ENCODE peak calls at places on chromosome 18, in four cellular contexts. O, L, C and M are unnamed samples. For H3K27me3, the result is how much of the 10 kb centered on the place peaks cover.

GRCh38 chr18:37547196-37547595 is 18.4 kb downstream of the CELF4 start:
- DNase-seq in O (no peak), L (no peak), C (no peak), M (no peak)

GRCh38 chr18:59388180-59388579 is 29.1 kb upstream of the LMAN1 start:
- DNase-seq in O (no peak), C (no peak), L (no peak), M (no peak)

GRCh38 chr18:40493316-40493715 is 1461.7 kb upstream of the PIK3C3 start:
- DNase-seq in O (no peak), L (no peak), C (no peak), M (no peak)

GRCh38 chr18:12597775-12598174 is 60.1 kb downstream of the SPIRE1 start:
- DNase-seq in L (no peak), C (peak), O (no peak), M (peak)

GRCh38 chr18:7383336-7383980 is 152.6 kb downstream of the LRRC30 start:
- DNase-seq in O (no peak), L (no peak), C (no peak), M (no peak)

GRCh38 chr18:8151176-8151575 is 458.1 kb upstream of the RAB12 start:
- DNase-seq in L (no peak), C (no peak), O (no peak), M (no peak)

GRCh38 chr18:23689031-23689615 is at the start of gene LAMA3:
- DNase-seq in O (no peak), C (peak), L (no peak), M (no peak)

GRCh38 chr18:50737127-50737526 is 82.7 kb downstream of the MRO start:
- DNase-seq in L (no peak), C (no peak), O (no peak), M (no peak)

GRCh38 chr18:45637546-45638327 is 22.5 kb downstream of the SLC14A2 start:
- DNase-seq in L (no peak), O (no peak), C (no peak), M (no peak)

GRCh38 chr18:61544178-61544577 is 210.9 kb downstream of the CDH20 start:
- DNase-seq in L (no peak), C (no peak), O (no peak), M (no peak)

GRCh38 chr18:2104620-2105462 is 466.5 kb downstream of the METTL4 start:
- DNase-seq in O (peak), L (no peak), C (peak), M (no peak)

GRCh38 chr18:25726278-25726677 is 364.1 kb downstream of the SS18 start:
- DNase-seq in L (no peak), O (no peak), C (no peak), M (no peak)

GRCh38 chr18:4093676-4094075 is 361.4 kb downstream of the DLGAP1 start:
- DNase-seq in O (no peak), L (no peak), C (no peak), M (no peak)

GRCh38 chr18:75133721-75134645 is 75.0 kb downstream of the PTGR3 start:
- DNase-seq in L (no peak), O (no peak), C (no peak), M (no peak)
- H3K27me3 ChIP-seq in L (under half), O (under half), C (under half), M (under half)

DNA sequence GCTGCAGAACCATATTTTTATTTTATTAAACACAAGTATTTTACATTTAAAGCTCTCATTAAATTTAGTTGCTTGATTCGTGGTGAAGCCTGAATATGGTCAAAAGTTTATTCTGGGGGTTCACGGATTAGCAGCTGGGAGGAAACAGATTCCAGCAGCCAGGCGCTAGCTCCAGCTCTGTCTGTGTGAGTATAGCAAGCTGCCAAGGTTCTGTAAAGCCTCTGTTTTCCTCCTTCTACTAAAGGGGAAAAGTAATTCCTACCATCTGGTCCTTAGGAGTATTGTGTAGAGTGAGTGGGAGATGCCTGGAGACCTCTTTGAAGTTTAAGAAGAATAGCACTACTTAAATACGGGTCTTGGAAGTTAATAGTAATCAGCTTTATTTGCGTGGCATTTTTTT is 22.6 kb downstream of the GATA6 start:
- DNase-seq in L (no peak), C (no peak), O (no peak), M (no peak)
- H3K4me3 ChIP-seq in L (no peak), C (no peak), O (no peak), M (no peak)

DNA sequence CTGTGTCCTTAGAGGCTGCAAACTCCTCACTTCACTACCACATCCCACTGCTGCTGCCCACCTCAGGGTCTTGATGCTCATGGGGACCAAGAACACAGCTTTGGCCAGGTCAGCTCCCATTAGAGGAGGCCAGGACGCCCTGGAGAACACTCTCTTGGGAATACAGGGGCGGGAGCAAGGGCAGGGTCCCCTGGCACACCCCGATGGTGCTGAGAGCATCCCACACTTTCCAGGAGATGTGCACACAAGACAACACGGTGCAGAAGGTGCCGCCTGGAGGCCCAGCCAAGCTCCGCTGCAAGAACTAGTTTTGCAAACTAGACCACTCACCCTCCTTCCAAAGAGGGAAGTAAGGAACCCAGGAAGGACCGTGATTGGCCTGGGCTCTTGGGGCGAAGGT is 304.4 kb upstream of the SALL3 start:
- DNase-seq in C (no peak), O (no peak), L (no peak), M (no peak)
- H3K27me3 ChIP-seq in C (under half), O (under half), L (under half), M (under half)

GRCh38 chr18:33745396-33745795 is 167.4 kb downstream of the ASXL3 start:
- DNase-seq in O (no peak), L (no peak), C (no peak), M (no peak)
- H3K4me3 ChIP-seq in O (no peak), L (no peak), C (no peak), M (no peak)

DNA sequence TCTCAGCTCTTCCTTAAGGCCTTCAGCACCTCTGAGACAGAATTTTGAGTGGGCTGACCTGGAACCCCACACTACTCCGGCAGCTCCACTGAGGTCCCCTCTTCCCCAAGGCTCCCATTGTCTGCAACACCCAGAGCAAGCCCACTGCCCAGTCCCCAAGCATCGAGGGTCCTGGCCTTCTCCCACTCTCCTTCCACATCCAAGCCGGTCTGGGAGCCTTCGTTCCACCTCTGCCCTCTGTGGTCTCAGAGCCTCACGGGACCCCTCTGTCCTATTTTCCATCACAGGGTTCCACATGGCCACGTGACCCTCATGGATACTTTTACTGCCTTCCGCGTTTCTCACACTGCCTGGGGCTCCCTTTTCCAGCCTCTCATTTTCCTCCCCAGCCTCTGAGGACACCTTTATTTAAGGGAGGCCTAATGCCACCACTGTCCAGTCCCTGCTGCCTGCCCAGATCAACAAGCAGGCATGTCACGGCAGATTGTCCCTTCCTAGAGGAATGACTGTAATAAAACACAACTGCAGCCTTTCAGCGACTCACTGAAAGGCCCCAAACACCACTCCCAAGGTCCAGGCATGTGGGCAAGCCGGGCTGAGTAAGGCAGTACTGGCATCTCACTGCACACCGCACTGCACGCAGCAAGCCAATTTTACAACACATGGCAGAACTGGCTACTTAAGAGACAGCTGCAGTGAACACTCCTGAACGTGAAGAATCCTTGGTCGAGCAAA is 7.9 kb upstream of the SALL3 start:
- DNase-seq in C (no peak), O (no peak), L (no peak), M (no peak)
- H3K27me3 ChIP-seq in C (under half), O (half or more), L (under half), M (under half)

GRCh38 chr18:49368161-49368875 is 92.1 kb downstream of the DYM start:
- DNase-seq in O (no peak), C (no peak), L (no peak), M (no peak)
- H3K4me3 ChIP-seq in O (no peak), C (no peak), L (no peak), M (no peak)

DNA sequence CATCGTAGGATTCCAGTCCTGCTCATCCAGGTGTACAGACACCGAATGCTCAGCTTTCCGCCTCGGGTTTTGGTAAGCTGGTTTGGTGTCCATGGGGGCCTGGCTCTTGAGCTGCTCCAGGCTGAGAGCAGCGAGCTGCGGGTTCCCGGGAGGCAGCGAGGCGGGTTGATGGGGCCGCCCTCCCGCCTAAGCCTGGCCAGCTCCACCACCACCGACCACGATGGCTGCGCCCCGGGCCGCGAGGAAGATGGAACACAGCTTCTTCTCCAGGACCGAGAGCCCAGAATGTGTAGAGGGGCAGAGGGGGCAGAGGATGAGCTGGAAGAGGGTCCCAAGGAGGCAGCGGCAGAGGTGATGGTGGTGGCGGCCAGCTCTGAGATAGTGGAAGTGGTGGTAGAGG is 64.1 kb downstream of the AKAIN1 start:
- DNase-seq in C (no peak), L (no peak), O (no peak), M (no peak)
- H3K27me3 ChIP-seq in C (under half), L (under half), O (under half), M (under half)

GRCh38 chr18:69658137-69658536 is 257.4 kb downstream of the DOK6 start:
- DNase-seq in O (no peak), C (no peak), L (no peak), M (no peak)
- H3K4me3 ChIP-seq in O (no peak), C (no peak), L (no peak), M (no peak)